ENCODE peak calls at places on chromosomes 1 and 21, in seven cellular contexts. M is brain pericyte; L is NCI-H2081; A is activated CD4-positive, alpha-beta T cell treated with anti-CD3 and anti-CD28 coated beads for 48 hours; E is substantia nigra; O is fibroblast of mammary gland; N is activated T-cell treated with anti-CD3 and anti-CD28 coated beads for 1 hour. X is an unnamed sample.

GRCh38 chr1:39722495-39722894 is 16.2 kb upstream of the PPIE start:
- DNase-seq in M (no peak), L (no peak), A (no peak), E (no peak), O (no peak), N (no peak), X (no peak)

GRCh38 chr21:44024895-44025353 is 12.8 kb downstream of the TRAPPC10 start:
- DNase-seq in M (peak), L (no peak), A (no peak), E (peak), O (peak), N (no peak), X (no peak)

GRCh38 chr1:2210786-2211185 is 16.2 kb upstream of the FAAP20 start:
- DNase-seq in M (no peak), L (no peak), A (no peak), E (no peak), O (no peak), N (no peak), X (no peak)

GRCh38 chr1:161196521-161197451 is 2.1 kb downstream of the ADAMTS4 start:
- DNase-seq in M (peak), L (no peak), A (no peak), E (no peak), O (peak), N (no peak), X (no peak)

GRCh38 chr1:60149254-60149653 is 75.7 kb upstream of the C1orf87 start:
- DNase-seq in M (no peak), L (peak), A (no peak), E (no peak), O (no peak), N (no peak), X (no peak)

GRCh38 chr1:14997646-14998276 is 155.8 kb upstream of the TMEM51 start:
- DNase-seq in M (no peak), L (no peak), A (no peak), E (no peak), O (peak), N (no peak), X (no peak)

GRCh38 chr1:234981758-234982157 is 146.9 kb downstream of the TOMM20 start:
- DNase-seq in M (no peak), L (no peak), A (no peak), E (no peak), O (no peak), N (no peak), X (no peak)

GRCh38 chr1:201886103-201886885 is 2.4 kb upstream of the SHISA4 start:
- DNase-seq in M (no peak), L (no peak), A (no peak), E (no peak), O (peak), N (no peak), X (no peak)

GRCh38 chr1:116712510-116712909 is 41.7 kb upstream of the CD2 start:
- DNase-seq in M (no peak), L (no peak), A (no peak), E (no peak), O (no peak), N (no peak), X (no peak)

GRCh38 chr1:64087768-64088167 is 115.7 kb upstream of the UBE2U start:
- DNase-seq in M (no peak), L (no peak), A (no peak), E (no peak), O (peak), N (no peak), X (no peak)

GRCh38 chr1:12798911-12799310 is 7.7 kb downstream of the PRAMEF1 start:
- DNase-seq in M (no peak), L (no peak), A (no peak), E (no peak), O (no peak), N (no peak), X (no peak)

GRCh38 chr1:226128487-226129075 is 58.0 kb downstream of the ACBD3 start:
- DNase-seq in M (no peak), L (no peak), A (no peak), E (no peak), O (peak), N (no peak), X (no peak)

GRCh38 chr1:221162352-221162751 is 283.1 kb downstream of the HLX start:
- DNase-seq in M (no peak), L (no peak), A (no peak), E (no peak), O (peak), N (no peak), X (no peak)

GRCh38 chr1:181646723-181647122 is 163.4 kb downstream of the CACNA1E start:
- DNase-seq in M (no peak), L (peak), A (no peak), E (no peak), O (no peak), N (no peak), X (no peak)

GRCh38 chr1:91549041-91549735 is 48.5 kb downstream of the CDC7 start:
- DNase-seq in M (no peak), L (no peak), A (no peak), E (no peak), O (no peak), N (no peak), X (no peak)

GRCh38 chr1:59290173-59290954 is 6.5 kb upstream of the FGGY start:
- DNase-seq in M (no peak), L (peak), A (peak), E (no peak), O (peak), N (no peak), X (no peak)

GRCh38 chr1:226597616-226598454 is 49.3 kb downstream of the STUM start:
- DNase-seq in M (no peak), L (no peak), A (no peak), E (no peak), O (no peak), N (no peak), X (no peak)

GRCh38 chr1:238404921-238405320 is 514.2 kb upstream of the ZP4 start:
- DNase-seq in M (no peak), L (no peak), A (no peak), E (no peak), O (no peak), N (no peak), X (no peak)

GRCh38 chr1:9860887-9861286 is 37.1 kb upstream of the CLSTN1 start:
- DNase-seq in M (no peak), L (no peak), A (no peak), E (no peak), O (peak), N (no peak), X (no peak)

GRCh38 chr1:110245876-110246620 is 35.9 kb downstream of the KCNC4 start:
- DNase-seq in M (no peak), L (no peak), A (no peak), E (no peak), O (no peak), N (no peak), X (no peak)

GRCh38 chr1:151852733-151853132 is 779 bp downstream of the THEM5 start:
- DNase-seq in M (no peak), L (no peak), A (no peak), E (no peak), O (no peak), N (no peak), X (no peak)

GRCh38 chr1:24961961-24962861 is 32.1 kb upstream of the RUNX3 start:
- DNase-seq in M (no peak), L (no peak), A (no peak), E (no peak), O (no peak), N (no peak), X (no peak)

GRCh38 chr1:166479052-166479631 is 312.3 kb upstream of the FAM78B start:
- DNase-seq in M (no peak), L (peak), A (peak), E (no peak), O (peak), N (peak), X (no peak)

GRCh38 chr1:226717256-226717909 is 21.7 kb downstream of the ITPKB start:
- DNase-seq in M (no peak), L (no peak), A (no peak), E (no peak), O (no peak), N (no peak), X (no peak)

GRCh38 chr1:176241385-176242015 is 34.4 kb upstream of the COP1 start:
- DNase-seq in M (no peak), L (no peak), A (peak), E (no peak), O (peak), N (no peak), X (no peak)

GRCh38 chr1:53526451-53527101 is 67.4 kb downstream of the DMRTB1 start:
- DNase-seq in M (peak), L (no peak), A (no peak), E (no peak), O (peak), N (no peak), X (no peak)

GRCh38 chr21:39730418-39731107 is 14.4 kb upstream of the IGSF5 start:
- DNase-seq in M (no peak), L (no peak), A (no peak), E (no peak), O (no peak), N (no peak), X (no peak)

GRCh38 chr1:241424480-241424971 is 67.5 kb upstream of the RGS7 start:
- DNase-seq in M (no peak), L (no peak), A (no peak), E (no peak), O (no peak), N (no peak), X (no peak)

X was measured in C1 segment of cervical spinal cord.